ENCODE peak calls at places on chromosomes 11 and 22, in ten cellular contexts. W is HAP-1; I is SJSA1; Z is PC-9; U is endothelial cell of umbilical vein; D is CD8-positive, alpha-beta T cell; P is bronchial epithelial cell; O is heart right ventricle; Y is fibroblast of the aortic adventitia; C is AG04450. G is an unnamed sample.

GRCh38 chr11:75191330-75191717 is 40.4 kb downstream of the SLCO2B1 start:
- DNase-seq in W (no peak), I (no peak), Z (no peak), U (peak; percentile 49), D (no peak), P (no peak), O (no peak), Y (no peak), C (no peak), G (no peak)

GRCh38 chr22:22400964-22401363 is 107.6 kb downstream of the ZNF280B start:
- DNase-seq in W (no peak), I (no peak), Z (no peak), U (no peak), D (no peak), P (no peak), O (no peak), Y (no peak), C (no peak), G (no peak)

GRCh38 chr22:19674929-19675253 is 39.4 kb upstream of the SEPTIN5 start:
- DNase-seq in W (no peak), I (no peak), Z (no peak), U (no peak), D (no peak), P (no peak), O (no peak), Y (no peak), C (no peak), G (peak; percentile 59)

GRCh38 chr11:1557904-1558831 is 13.9 kb downstream of the DUSP8 start:
- DNase-seq in W (no peak), I (peak; percentile 73), Z (peak; percentile 46), U (no peak), D (no peak), P (peak; percentile 18), O (peak; percentile 76), Y (peak; percentile 82), C (peak; percentile 62), G (no peak)

GRCh38 chr11:47106839-47107520 is 69.7 kb downstream of the ARFGAP2 start:
- DNase-seq in W (no peak), I (no peak), Z (no peak), U (no peak), D (no peak), P (no peak), O (no peak), Y (no peak), C (no peak), G (no peak)

GRCh38 chr11:123454060-123454651 is 24.1 kb downstream of the GRAMD1B start:
- DNase-seq in W (peak; percentile 47), I (no peak), Z (peak; percentile 94), U (peak; percentile 26), D (no peak), P (peak; percentile 95), O (no peak), Y (peak; percentile 89), C (no peak), G (no peak)

GRCh38 chr22:50737728-50738648 is at the start of gene ACR:
- DNase-seq in W (no peak), I (no peak), Z (no peak), U (no peak), D (no peak), P (no peak), O (no peak), Y (no peak), C (no peak), G (peak; percentile 76)

GRCh38 chr11:61913699-61914395 is 3.5 kb downstream of the RAB3IL1 start:
- DNase-seq in W (no peak), I (no peak), Z (no peak), U (no peak), D (no peak), P (no peak), O (peak; percentile 1), Y (no peak), C (no peak), G (peak; percentile 74)

GRCh38 chr11:67584205-67584880 is 731 bp downstream of the GSTP1 start:
- DNase-seq in W (no peak), I (peak; percentile 64), Z (peak; percentile 68), U (peak; percentile 48), D (no peak), P (peak; percentile 88), O (peak; percentile 78), Y (peak; percentile 58), C (no peak), G (peak; percentile 97)

GRCh38 chr11:63020671-63021255 is 5.1 kb upstream of the SLC22A8 start:
- DNase-seq in W (no peak), I (no peak), Z (no peak), U (no peak), D (no peak), P (no peak), O (no peak), Y (no peak), C (no peak), G (peak; percentile 75)
- H3K4me3 ChIP-seq in W (no peak overlapping the region), I (no peak overlapping the region), Z (no peak overlapping the region), U (no peak overlapping the region), D (no peak overlapping the region), P (no peak overlapping the region), O (no peak overlapping the region), Y (no peak overlapping the region), C (no peak overlapping the region), G (no peak overlapping the region)

GRCh38 chr11:35618497-35619029 is 303 bp downstream of the FJX1 start:
- DNase-seq in W (peak; percentile 18), I (no peak), Z (peak; percentile 40), U (no peak), D (no peak), P (peak; percentile 10), O (peak; percentile 12), Y (no peak), C (no peak), G (no peak)

GRCh38 chr11:35615911-35616900 is 2.1 kb upstream of the FJX1 start:
- DNase-seq in W (peak; percentile 61), I (peak; percentile 54), Z (peak; percentile 55), U (peak; percentile 61), D (no peak), P (peak; percentile 53), O (peak; percentile 25), Y (peak; percentile 81), C (no peak), G (no peak)

GRCh38 chr11:35617687-35618496 is at the start of gene FJX1:
- DNase-seq in W (peak; percentile 55), I (peak; percentile 90), Z (peak; percentile 42), U (peak; percentile 83), D (no peak), P (peak; percentile 91), O (peak; percentile 57), Y (peak; percentile 92), C (peak; percentile 72), G (peak; percentile 86)

GRCh38 chr11:35619030-35619753 is 932 bp downstream of the FJX1 start:
- DNase-seq in W (peak; percentile 21), I (peak; percentile 76), Z (peak; percentile 59), U (peak; percentile 69), D (no peak), P (peak; percentile 22), O (no peak), Y (no peak), C (no peak), G (peak; percentile 87)

DNA sequence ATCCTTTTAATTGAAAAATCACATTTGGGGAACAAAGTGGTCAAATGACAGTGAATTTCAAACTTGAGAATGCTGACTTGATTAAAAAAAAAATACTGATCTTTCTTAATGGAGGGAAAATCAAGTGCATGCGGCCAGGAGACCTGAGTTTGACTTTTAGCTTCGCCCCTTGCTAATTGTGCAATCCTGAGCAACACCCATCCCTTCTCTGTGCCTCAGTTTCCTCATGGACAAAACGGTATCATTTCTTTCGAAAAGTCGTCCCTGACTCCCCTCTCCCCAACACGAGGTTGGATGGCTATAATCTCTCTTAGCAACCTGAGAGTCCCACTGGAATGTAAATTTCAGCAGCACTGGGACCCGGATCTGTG is 959 bp upstream of the FJX1 start:
- DNase-seq in W (no peak), I (no peak), Z (no peak), U (no peak), D (no peak), P (no peak), O (no peak), Y (no peak), C (no peak), G (no peak)
- H3K4me3 ChIP-seq in W (no peak overlapping the region), I (peak overlapping the region; percentile 76), Z (no peak overlapping the region), U (no peak overlapping the region), D (no peak overlapping the region), P (no peak overlapping the region), O (no peak overlapping the region), Y (peak overlapping the region; percentile 76), C (peak overlapping the region; percentile 78), G (no peak overlapping the region)

GRCh38 chr11:120137611-120138521 is at the start of gene TRIM29:
- DNase-seq in W (no peak), I (no peak), Z (peak; percentile 95), U (no peak), D (no peak), P (peak; percentile 89), O (peak; percentile 2), Y (no peak), C (no peak), G (peak; percentile 81)
- H3K4me3 ChIP-seq in W (no peak within 1 kb of the TSS), I (no peak within 1 kb of the TSS), Z (peak within 1 kb of the TSS; percentile 60), U (no peak within 1 kb of the TSS), D (no peak within 1 kb of the TSS), P (peak within 1 kb of the TSS; percentile 83), O (no peak within 1 kb of the TSS), Y (no peak within 1 kb of the TSS), C (no peak within 1 kb of the TSS), G (peak within 1 kb of the TSS; percentile 48)

GRCh38 chr11:13008625-13009475 is at the start of gene RASSF10:
- DNase-seq in W (no peak), I (peak; percentile 49), Z (peak; percentile 59), U (peak; percentile 20), D (no peak), P (peak; percentile 79), O (peak; percentile 81), Y (no peak), C (no peak), G (peak; percentile 69)

GRCh38 chr11:13009476-13009920 is 382 bp downstream of the RASSF10 start:
- DNase-seq in W (no peak), I (peak; percentile 20), Z (no peak), U (peak; percentile 4), D (no peak), P (no peak), O (no peak), Y (no peak), C (no peak), G (peak; percentile 84)

GRCh38 chr11:13007702-13008435 is 1.2 kb upstream of the RASSF10 start:
- DNase-seq in W (no peak), I (no peak), Z (no peak), U (no peak), D (no peak), P (peak; percentile 90), O (no peak), Y (no peak), C (no peak), G (no peak)

GRCh38 chr11:13009921-13010736 is 1.0 kb downstream of the RASSF10 start:
- DNase-seq in W (no peak), I (no peak), Z (no peak), U (peak; percentile 18), D (no peak), P (peak; percentile 40), O (no peak), Y (no peak), C (no peak), G (peak; percentile 85)

GRCh38 chr11:13007182-13007581 is 1.9 kb upstream of the RASSF10 start:
- DNase-seq in W (no peak), I (no peak), Z (no peak), U (no peak), D (no peak), P (no peak), O (no peak), Y (no peak), C (no peak), G (no peak)
- H3K4me3 ChIP-seq in W (no peak overlapping the region), I (no peak overlapping the region), Z (no peak overlapping the region), U (no peak overlapping the region), D (no peak overlapping the region), P (no peak overlapping the region), O (no peak overlapping the region), Y (no peak overlapping the region), C (no peak overlapping the region), G (no peak overlapping the region)

GRCh38 chr11:68837583-68838571 is 3.8 kb downstream of the CPT1A start:
- DNase-seq in W (no peak), I (no peak), Z (no peak), U (no peak), D (no peak), P (no peak), O (no peak), Y (no peak), C (no peak), G (no peak)
- H3K4me3 ChIP-seq in W (no peak overlapping the region), I (no peak overlapping the region), Z (peak overlapping the region; percentile 56), U (no peak overlapping the region), D (no peak overlapping the region), P (no peak overlapping the region), O (no peak overlapping the region), Y (peak overlapping the region; percentile 83), C (no peak overlapping the region), G (no peak overlapping the region)

G was measured in lower leg skin.